ENCODE peak calls at places on chromosomes 12 and 14, in six cellular contexts. P, W, T, Q, L and K are unnamed samples.
A peak's percentile ranks its signal among the peaks of the same experiment; 100 is the strongest.

GRCh38 chr12:62270384-62270783 is 10.2 kb downstream of the USP15 start:
- DNase-seq in P (no peak), L (no peak), T (no peak), W (no peak), Q (no peak), K (no peak)

GRCh38 chr12:75135021-75135420 is 74.6 kb downstream of the KCNC2 start:
- DNase-seq in W (no peak), P (no peak), L (no peak), T (no peak), Q (no peak), K (no peak)

GRCh38 chr12:5264006-5264405 is 167.9 kb upstream of the NTF3 start:
- DNase-seq in Q (no peak), W (no peak), T (peak; percentile 40), L (no peak), P (no peak), K (no peak)

GRCh38 chr12:56635539-56636117 is 5.5 kb upstream of the BAZ2A start:
- DNase-seq in W (peak; percentile 12), P (no peak), Q (no peak), T (no peak), L (no peak), K (no peak)

GRCh38 chr12:31317471-31318397 is 8.2 kb downstream of the SINHCAF start:
- DNase-seq in Q (no peak), W (peak; percentile 22), P (no peak), T (no peak), L (peak; percentile 14), K (peak; percentile 28)

GRCh38 chr14:96297000-96297399 is 41.0 kb downstream of the BDKRB1 start:
- DNase-seq in L (peak; percentile 20), W (peak; percentile 28), Q (no peak), T (no peak), P (no peak), K (peak; percentile 47)

GRCh38 chr12:118946256-118946655 is 35.1 kb upstream of the SRRM4 start:
- DNase-seq in L (no peak), W (no peak), T (no peak), P (no peak), Q (no peak), K (no peak)

GRCh38 chr12:76883151-76883550 is 4.3 kb upstream of the CSRP2 start:
- DNase-seq in W (peak; percentile 64), T (no peak), L (peak; percentile 79), Q (no peak), P (no peak), K (peak; percentile 38)

GRCh38 chr14:31137214-31137889 is 70.2 kb downstream of the HECTD1 start:
- DNase-seq in P (no peak), Q (no peak), T (no peak), W (peak; percentile 29), L (no peak), K (no peak)

GRCh38 chr14:22583994-22584393 is 5.0 kb downstream of the DAD1 start:
- DNase-seq in W (no peak), L (no peak), T (no peak), P (no peak), Q (no peak), K (no peak)

GRCh38 chr12:33370318-33370717 is 69.3 kb downstream of the SYT10 start:
- DNase-seq in W (no peak), P (no peak), L (no peak), Q (no peak), T (no peak), K (no peak)

GRCh38 chr14:30005114-30005698 is 77.6 kb upstream of the PRKD1 start:
- DNase-seq in L (peak; percentile 78), W (peak; percentile 65), Q (no peak), P (no peak), T (no peak), K (peak; percentile 82)

GRCh38 chr12:104457746-104458644 is 1.2 kb downstream of the CHST11 start:
- DNase-seq in W (peak; percentile 12), L (peak; percentile 5), T (peak; percentile 86), Q (peak; percentile 76), P (peak; percentile 31), K (peak; percentile 14)

GRCh38 chr12:122891661-122892525 is 4.0 kb downstream of the VPS37B start:
- DNase-seq in T (no peak), W (peak; percentile 89), Q (no peak), L (peak; percentile 73), P (no peak), K (no peak)

GRCh38 chr12:100249936-100250335 is 16.9 kb downstream of the DEPDC4 start:
- DNase-seq in Q (no peak), T (no peak), W (no peak), L (no peak), P (no peak), K (no peak)

GRCh38 chr12:57126061-57126460 is 2.2 kb upstream of the LRP1 start:
- DNase-seq in T (no peak), W (no peak), L (no peak), P (peak; percentile 7), Q (no peak), K (no peak)

GRCh38 chr14:33693237-33693636 is 257.6 kb downstream of the EGLN3 start:
- DNase-seq in W (no peak), P (no peak), T (no peak), Q (no peak), L (peak; percentile 85), K (peak; percentile 69)

GRCh38 chr12:104846056-104846762 is 111.9 kb downstream of the SLC41A2 start:
- DNase-seq in P (no peak), W (no peak), L (peak; percentile 31), T (no peak), Q (no peak), K (peak; percentile 77)

GRCh38 chr12:44628180-44628579 is 247.9 kb downstream of the NELL2 start:
- DNase-seq in Q (no peak), L (peak; percentile 0), T (no peak), P (no peak), W (no peak), K (no peak)

GRCh38 chr12:111788178-111788654 is 21.5 kb downstream of the ALDH2 start:
- DNase-seq in L (peak; percentile 84), P (no peak), W (no peak), T (no peak), Q (no peak), K (peak; percentile 84)

GRCh38 chr12:24764712-24765111 is 184.2 kb downstream of the BCAT1 start:
- DNase-seq in T (no peak), Q (no peak), W (no peak), L (no peak), P (no peak), K (no peak)

GRCh38 chr12:85182699-85183098 is 97.3 kb upstream of the ALX1 start:
- DNase-seq in W (no peak), L (no peak), P (no peak), Q (no peak), T (no peak), K (peak; percentile 16)

GRCh38 chr14:24665440-24665991 is 31.5 kb upstream of the GZMB start:
- DNase-seq in T (no peak), Q (no peak), W (peak; percentile 29), P (no peak), L (no peak), K (no peak)

GRCh38 chr12:115035536-115036107 is 351.6 kb upstream of the TBX3 start:
- DNase-seq in P (no peak), L (no peak), T (no peak), Q (no peak), W (no peak), K (no peak)

GRCh38 chr14:21041676-21042433 is at the start of gene RNASE7:
- DNase-seq in W (peak; percentile 99), P (no peak), T (peak; percentile 88), Q (no peak), L (peak; percentile 58), K (peak; percentile 53)

GRCh38 chr14:22614240-22614799 is 16.2 kb downstream of the ABHD4 start:
- DNase-seq in P (no peak), W (peak; percentile 89), L (peak; percentile 99), T (no peak), Q (no peak), K (peak; percentile 94)

GRCh38 chr12:108310489-108310888 is 28.6 kb downstream of the CMKLR1 start:
- DNase-seq in P (no peak), T (no peak), Q (no peak), W (no peak), L (no peak), K (no peak)

GRCh38 chr14:52439476-52439875 is 112.8 kb downstream of the TXNDC16 start:
- DNase-seq in T (no peak), Q (no peak), P (no peak), W (no peak), L (no peak), K (no peak)

GRCh38 chr14:75088566-75089373 is 19.3 kb downstream of the ZC2HC1C start:
- DNase-seq in L (peak; percentile 60), P (peak; percentile 35), T (no peak), W (peak; percentile 60), Q (no peak), K (peak; percentile 76)
- TF ChIP-seq CTCF in L (peak; percentile 91), P (peak; percentile 76), T (peak; percentile 37), W (peak; percentile 68), Q (peak; percentile 75), K (peak; percentile 83)

DNA sequence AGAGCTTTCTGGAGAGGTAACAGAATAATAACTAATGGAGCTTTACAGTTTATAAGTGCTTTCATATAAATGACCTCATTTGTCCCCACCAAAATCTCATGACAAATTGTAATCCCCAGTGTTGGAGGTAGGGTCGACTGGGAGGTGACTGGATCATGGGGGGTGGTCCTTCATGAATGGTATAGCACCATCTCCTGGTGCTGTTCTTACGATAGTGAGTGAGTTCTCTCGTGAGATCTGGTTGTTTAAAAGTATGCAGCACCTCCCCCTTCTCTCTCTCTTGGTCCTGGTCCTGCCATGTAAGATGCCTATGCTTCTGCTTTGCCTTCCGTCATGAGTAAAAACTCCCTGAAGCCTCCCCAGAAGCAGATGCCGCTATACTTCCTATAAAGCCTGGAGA is 423.3 kb upstream of the GARIN6 start:
- DNase-seq in L (no peak), W (no peak), T (no peak), Q (no peak), P (no peak), K (no peak)
- H3K4me3 ChIP-seq in L (no peak overlapping the region), W (no peak overlapping the region), T (no peak overlapping the region), Q (no peak overlapping the region), P (no peak overlapping the region), K (no peak overlapping the region)

DNA sequence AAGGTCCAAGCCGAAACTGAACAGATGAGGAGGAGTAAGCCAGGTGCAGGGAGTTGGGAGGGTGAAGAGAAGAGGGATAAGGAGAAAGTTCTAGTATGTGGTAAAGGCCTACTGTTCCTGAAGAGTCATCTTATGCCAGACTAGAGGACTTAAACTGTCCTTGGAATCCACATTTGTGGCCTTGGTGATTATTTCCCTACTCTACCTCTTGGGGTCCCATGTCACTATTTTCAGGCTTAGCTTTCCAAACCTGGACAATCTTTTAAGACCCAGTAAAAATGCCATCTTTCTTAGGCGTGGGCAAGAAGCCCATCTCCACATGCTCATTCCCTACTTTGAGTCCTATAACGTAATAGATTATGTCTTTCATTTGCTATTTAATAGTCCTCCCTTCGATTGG is 40.1 kb upstream of the CRY1 start:
- DNase-seq in W (no peak), Q (no peak), T (no peak), L (no peak), P (no peak), K (no peak)
- TF ChIP-seq CTCF in W (no peak), Q (no peak), T (no peak), L (no peak), P (no peak), K (no peak)

DNA sequence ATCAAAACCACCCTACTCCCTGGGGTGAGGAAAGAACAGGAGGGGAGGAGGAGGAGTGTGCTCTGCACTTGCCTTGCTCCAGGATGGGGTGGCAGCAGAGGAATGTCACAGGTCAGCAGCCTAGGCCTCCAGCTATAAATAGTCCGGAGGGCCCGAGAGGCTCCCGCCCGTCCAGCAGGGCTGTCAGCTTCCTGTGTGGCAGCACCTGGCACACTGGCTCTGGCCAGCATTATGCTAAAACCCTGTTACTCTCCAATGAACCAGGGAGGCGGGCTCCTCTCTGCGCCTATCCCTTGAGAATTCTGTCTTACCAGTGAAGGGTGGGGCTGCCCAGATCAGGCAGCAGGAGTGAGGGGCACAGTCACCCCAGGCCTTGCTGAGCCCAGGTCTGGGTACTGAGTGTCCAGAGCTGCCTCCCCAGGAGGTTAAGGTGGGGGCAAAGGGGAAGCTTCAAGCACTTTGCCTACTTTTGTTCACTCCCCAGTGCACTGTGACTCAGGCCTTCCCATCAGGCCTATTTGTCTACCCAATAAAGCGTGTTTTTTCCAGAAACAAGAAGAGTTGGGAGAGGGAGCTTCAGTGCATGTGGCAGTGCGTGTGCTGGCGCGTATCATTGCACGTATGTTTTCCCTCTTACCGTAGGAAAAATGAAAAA is 1.1 kb upstream of the COX14 start:
- DNase-seq in T (peak; percentile 87), W (no peak), P (peak; percentile 73), Q (peak; percentile 86), L (peak; percentile 47), K (peak; percentile 31)
- H3K4me3 ChIP-seq in T (no peak overlapping the region), W (no peak overlapping the region), P (peak overlapping the region; percentile 77), Q (peak overlapping the region; percentile 36), L (peak overlapping the region; percentile 17), K (no peak overlapping the region)